ENCODE peak calls at places on chromosomes 5 and 9, in nine cellular contexts. F is mucosa of descending colon, D is upper lobe of right lung, R is right lobe of liver, J is left ventricle myocardium inferior, H is NT2/D1, V is A549, Q is neuronal stem cell, X is fibroblast of mammary gland. E is an unnamed sample.

GRCh38 chr5:41929035-41929434 is 4.0 kb downstream of the FBXO4 start:
- DNase-seq in Q (no peak), F (no peak), J (no peak), X (no peak), D (no peak), V (no peak), R (no peak), H (no peak), E (no peak)

GRCh38 chr5:68646142-68646541 is 430.6 kb downstream of the PIK3R1 start:
- DNase-seq in D (no peak), H (no peak), F (no peak), J (no peak), X (peak), Q (no peak), R (no peak), V (no peak), E (no peak)

GRCh38 chr5:63963080-63963735 is 963 bp upstream of the HTR1A start:
- DNase-seq in D (no peak), F (no peak), V (peak), X (peak), H (peak), Q (peak), J (no peak), R (no peak), E (peak)

GRCh38 chr9:77857513-77858298 is 173.9 kb downstream of the GNAQ start:
- DNase-seq in Q (no peak), H (no peak), D (no peak), J (no peak), F (no peak), X (no peak), V (no peak), R (no peak), E (no peak)

GRCh38 chr5:133662578-133662977 is 50.2 kb upstream of the FSTL4 start:
- DNase-seq in V (peak), H (no peak), F (no peak), X (no peak), J (no peak), R (no peak), Q (no peak), D (no peak), E (no peak)

GRCh38 chr9:130433168-130433946 is 11.4 kb upstream of the ASS1 start:
- DNase-seq in J (peak), V (peak), X (no peak), Q (peak), F (peak), H (no peak), D (no peak), R (peak), E (peak)

GRCh38 chr5:143525176-143525575 is 121.7 kb upstream of the NR3C1 start:
- DNase-seq in J (no peak), F (no peak), Q (no peak), H (no peak), X (no peak), R (no peak), D (no peak), V (no peak), E (no peak)

GRCh38 chr9:18396102-18396728 is 77.7 kb upstream of the ADAMTSL1 start:
- DNase-seq in J (no peak), Q (no peak), R (no peak), H (no peak), X (peak), D (no peak), F (no peak), V (no peak), E (no peak)

GRCh38 chr9:21902112-21902511 is 92.1 kb downstream of the CDKN2A start:
- DNase-seq in R (no peak), Q (no peak), F (no peak), J (no peak), H (no peak), D (no peak), V (no peak), X (peak), E (no peak)

GRCh38 chr5:93890657-93891056 is 149.3 kb upstream of the POU5F2 start:
- DNase-seq in V (no peak), R (no peak), X (no peak), D (no peak), J (no peak), Q (peak), H (no peak), F (no peak), E (no peak)

GRCh38 chr5:61625682-61626620 is 293.9 kb downstream of the ZSWIM6 start:
- DNase-seq in F (peak), H (no peak), V (peak), D (peak), J (peak), R (peak), X (peak), Q (peak), E (peak)

GRCh38 chr9:21465859-21466518 is 16.1 kb downstream of the IFNE start:
- DNase-seq in R (no peak), V (peak), J (no peak), D (no peak), X (peak), F (no peak), Q (peak), H (peak), E (peak)

GRCh38 chr5:3490962-3491477 is 104.6 kb upstream of the IRX1 start:
- DNase-seq in D (no peak), V (no peak), Q (no peak), F (no peak), H (no peak), X (no peak), J (no peak), R (no peak), E (no peak)

GRCh38 chr9:14027114-14027812 is 286.7 kb downstream of the NFIB start:
- DNase-seq in R (peak), D (peak), F (peak), V (no peak), Q (no peak), H (no peak), X (no peak), J (peak), E (no peak)

GRCh38 chr9:94011134-94011533 is 56.0 kb upstream of the BARX1 start:
- DNase-seq in X (peak), D (no peak), H (no peak), V (no peak), R (no peak), Q (no peak), J (no peak), F (no peak), E (peak)

GRCh38 chr5:142719836-142720330 is 34.0 kb upstream of the FGF1 start:
- DNase-seq in V (no peak), H (no peak), J (no peak), Q (no peak), D (no peak), X (no peak), F (no peak), R (no peak), E (no peak)

GRCh38 chr5:143782588-143783386 is 29.2 kb upstream of the HMHB1 start:
- DNase-seq in F (no peak), X (no peak), D (no peak), R (no peak), V (no peak), Q (peak), H (peak), J (no peak), E (no peak)

GRCh38 chr5:160926428-160926827 is 74.4 kb upstream of the ATP10B start:
- DNase-seq in D (no peak), Q (no peak), H (no peak), R (no peak), F (peak), J (no peak), V (no peak), X (no peak), E (no peak)

GRCh38 chr9:113220467-113221002 is 542 bp downstream of the FKBP15 start:
- DNase-seq in Q (peak), R (no peak), V (no peak), H (no peak), D (no peak), X (no peak), F (no peak), J (no peak), E (no peak)

GRCh38 chr9:122236681-122237080 is 7.9 kb upstream of the LHX6 start:
- DNase-seq in J (no peak), D (no peak), R (no peak), F (no peak), V (no peak), X (peak), H (no peak), Q (no peak), E (peak)

GRCh38 chr5:32388429-32389111 is 56.0 kb downstream of the ZFR start:
- DNase-seq in J (no peak), H (no peak), X (peak), D (no peak), Q (no peak), V (no peak), R (no peak), F (no peak), E (peak)

GRCh38 chr5:62779010-62779422 is 200.4 kb downstream of the LRRC70 start:
- DNase-seq in F (no peak), Q (peak), V (peak), R (no peak), J (no peak), X (peak), H (peak), D (no peak), E (peak)

GRCh38 chr5:37554938-37555337 is 175.8 kb downstream of the WDR70 start:
- DNase-seq in H (peak), J (no peak), V (no peak), D (no peak), R (no peak), F (no peak), X (peak), Q (no peak), E (no peak)

GRCh38 chr5:34008721-34009120 is 871 bp upstream of the AMACR start:
- DNase-seq in X (no peak), Q (no peak), V (no peak), D (no peak), R (no peak), H (no peak), F (no peak), J (no peak), E (no peak)

GRCh38 chr5:893711-894110 is 1.0 kb downstream of the TRIP13 start:
- DNase-seq in F (no peak), R (no peak), D (no peak), H (no peak), V (no peak), X (no peak), J (no peak), Q (no peak), E (no peak)

GRCh38 chr5:174354571-174354970 is 309.1 kb downstream of the NSG2 start:
- DNase-seq in J (no peak), R (no peak), F (no peak), D (no peak), Q (no peak), V (no peak), X (no peak), H (no peak), E (no peak)

GRCh38 chr9:136059851-136060670 is 35.0 kb downstream of the NACC2 start:
- DNase-seq in R (no peak), F (no peak), Q (no peak), J (peak), X (peak), H (no peak), V (no peak), D (peak), E (peak)

GRCh38 chr5:105687493-105687892 is 1983.2 kb downstream of the EFNA5 start:
- DNase-seq in R (no peak), H (no peak), F (no peak), X (no peak), Q (no peak), D (no peak), J (no peak), V (no peak), E (no peak)

GRCh38 chr9:137128158-137129088 is 10.5 kb upstream of the GRIN1 start:
- DNase-seq in Q (no peak), J (no peak), V (no peak), R (peak), D (no peak), X (no peak), H (no peak), F (no peak), E (no peak)

GRCh38 chr5:54637654-54638053 is 120.1 kb downstream of the SNX18 start:
- DNase-seq in V (no peak), D (no peak), F (no peak), R (no peak), Q (no peak), J (peak), X (no peak), H (no peak), E (no peak)

GRCh38 chr5:131406997-131407638 is 143.3 kb downstream of the CDC42SE2 start:
- DNase-seq in F (no peak), J (no peak), R (peak), Q (no peak), X (no peak), D (no peak), H (no peak), V (no peak), E (no peak)

GRCh38 chr5:88188458-88189132 is 80.0 kb downstream of the TMEM161B start:
- DNase-seq in D (no peak), X (peak), Q (no peak), F (no peak), J (no peak), R (no peak), H (no peak), V (no peak), E (peak)

GRCh38 chr5:135245521-135246499 is 153.2 kb downstream of the MACROH2A1 start:
- DNase-seq in V (peak), J (no peak), H (no peak), Q (no peak), R (no peak), X (peak), D (peak), F (no peak), E (peak)

GRCh38 chr5:35313296-35313695 is 83.0 kb upstream of the PRLR start:
- DNase-seq in R (no peak), X (peak), D (no peak), Q (no peak), H (no peak), F (no peak), J (no peak), V (no peak), E (peak)

GRCh38 chr5:154103223-154103622 is 64.5 kb downstream of the MFAP3 start:
- DNase-seq in F (no peak), Q (no peak), V (no peak), X (no peak), H (no peak), R (no peak), D (no peak), J (no peak), E (no peak)

GRCh38 chr9:120921751-120922181 is 4.8 kb downstream of the TRAF1 start:
- DNase-seq in Q (no peak), X (no peak), F (no peak), H (no peak), D (no peak), V (no peak), R (no peak), J (no peak), E (no peak)

DNA sequence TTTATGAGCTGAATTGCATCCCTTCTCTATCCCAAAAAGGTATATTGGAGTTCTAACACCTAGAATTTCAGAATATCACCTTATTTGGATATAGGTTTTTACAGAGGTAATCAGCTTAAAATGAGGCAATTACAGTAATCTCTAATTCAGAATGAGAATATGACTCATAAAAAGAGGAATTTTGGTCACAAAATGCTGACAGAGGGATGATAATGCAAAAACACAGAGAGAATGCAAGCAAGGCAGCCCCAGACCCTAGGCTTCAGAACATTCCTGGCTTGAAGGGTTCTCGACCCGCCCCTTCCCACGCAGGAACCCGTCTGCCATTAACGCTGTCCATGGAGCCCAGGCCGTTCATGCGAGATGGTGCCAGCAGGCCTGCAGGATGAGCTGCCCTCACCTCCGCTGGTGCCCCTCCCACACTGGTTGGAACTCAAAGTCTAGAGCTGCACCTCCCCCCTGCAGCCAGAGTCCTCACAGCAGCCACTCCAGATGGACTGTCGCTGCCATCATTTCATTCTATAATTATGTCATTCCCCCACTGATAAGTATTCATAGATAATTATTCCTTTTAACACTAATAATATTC is 1173.4 kb upstream of the ACO1 start:
- DNase-seq in X (no peak), D (peak), F (no peak), V (no peak), J (no peak), H (no peak), Q (no peak), R (no peak), E (no peak)
- H3K4me3 ChIP-seq in X (no peak), D (no peak), F (no peak), V (no peak), J (no peak), H (no peak), Q (no peak), R (no peak), E (no peak)

DNA sequence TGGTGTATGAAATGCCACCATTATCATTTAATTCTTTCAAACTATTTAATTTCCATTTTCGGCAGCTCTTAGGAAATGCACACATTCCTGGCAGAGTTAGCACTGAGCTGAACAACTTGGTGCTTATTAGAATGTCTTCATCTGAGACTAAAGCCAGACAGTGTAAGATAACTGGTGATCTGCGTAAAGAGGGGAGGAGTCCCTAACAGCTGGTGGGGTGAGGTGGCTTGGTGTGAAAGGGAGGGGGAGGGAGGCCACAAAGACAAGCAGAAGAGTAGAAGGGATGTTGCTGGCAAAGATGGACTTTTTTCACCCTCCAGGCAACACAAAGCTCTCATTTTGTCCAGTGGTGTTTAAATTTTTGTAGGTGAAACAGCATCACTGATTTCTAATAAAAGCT is 535.0 kb downstream of the PDE4D start:
- DNase-seq in Q (no peak), D (no peak), H (no peak), J (peak), V (no peak), X (peak), F (no peak), R (no peak), E (peak)
- H3K4me3 ChIP-seq in Q (no peak), D (no peak), H (no peak), J (peak), V (peak), X (no peak), F (no peak), R (no peak), E (no peak)

DNA sequence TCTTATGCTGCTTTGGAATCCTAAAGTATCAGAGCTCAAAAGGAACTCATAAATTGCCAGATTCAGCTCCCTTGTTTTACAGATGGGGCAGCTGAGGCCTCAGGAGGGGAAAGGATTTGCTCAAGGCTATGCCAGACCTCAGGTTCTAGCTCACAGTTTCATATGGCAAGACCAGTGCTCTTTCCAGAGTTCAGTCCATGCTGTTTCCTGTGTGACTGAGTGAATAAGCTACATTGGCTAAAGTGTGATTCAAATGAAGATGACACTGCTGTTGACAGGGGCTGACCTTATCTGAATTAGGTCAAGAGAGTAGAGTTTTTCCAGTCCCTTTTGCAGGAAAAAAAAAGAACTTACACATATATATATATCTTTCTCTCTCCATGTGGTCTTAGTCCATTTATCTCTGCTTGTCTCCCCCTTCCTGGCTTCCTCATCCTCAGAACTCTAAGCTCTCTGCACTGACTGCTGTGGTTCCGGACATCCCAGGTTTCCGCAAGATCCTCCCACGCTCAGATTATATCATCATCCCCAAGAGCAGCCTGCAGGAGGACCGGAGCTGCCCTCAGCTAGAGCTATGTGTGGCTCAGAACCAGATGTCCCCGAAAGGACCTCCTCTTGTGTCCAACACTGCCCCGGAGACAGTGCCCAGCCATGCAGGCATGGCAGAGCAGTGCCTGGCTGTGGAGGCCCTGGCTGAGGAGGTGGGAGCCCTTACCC is 9.3 kb downstream of the HMGXB3 start:
- DNase-seq in Q (no peak), V (no peak), J (no peak), H (no peak), D (no peak), X (peak), R (no peak), F (no peak), E (peak)
- H3K4me3 ChIP-seq in Q (no peak), V (no peak), J (no peak), H (no peak), D (no peak), X (no peak), R (no peak), F (no peak), E (no peak)

DNA sequence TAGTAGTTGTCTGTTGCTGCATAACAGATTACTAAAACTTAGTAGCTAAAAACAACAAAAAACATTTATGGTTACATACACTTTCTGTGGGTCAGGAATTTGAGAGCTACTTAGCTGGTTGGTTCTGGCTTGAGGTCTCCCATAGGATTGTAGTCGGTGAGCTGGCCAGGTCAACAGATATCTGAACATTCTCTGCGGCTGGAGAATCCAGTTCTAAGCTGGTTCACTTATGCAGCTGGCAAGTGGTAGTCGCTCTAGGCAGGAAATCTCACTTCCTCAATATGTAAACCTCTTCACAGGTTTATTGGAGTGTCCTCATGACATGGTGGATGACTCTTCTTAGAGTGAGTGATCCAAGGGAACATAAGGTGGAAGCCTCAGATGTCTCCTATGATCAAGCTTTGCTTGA is 65.7 kb upstream of the TNFAIP8 start:
- DNase-seq in F (no peak), D (no peak), J (no peak), V (no peak), H (no peak), R (no peak), X (no peak), Q (no peak), E (no peak)
- H3K4me3 ChIP-seq in F (no peak), D (no peak), J (no peak), V (no peak), H (no peak), R (no peak), X (no peak), Q (no peak), E (no peak)

DNA sequence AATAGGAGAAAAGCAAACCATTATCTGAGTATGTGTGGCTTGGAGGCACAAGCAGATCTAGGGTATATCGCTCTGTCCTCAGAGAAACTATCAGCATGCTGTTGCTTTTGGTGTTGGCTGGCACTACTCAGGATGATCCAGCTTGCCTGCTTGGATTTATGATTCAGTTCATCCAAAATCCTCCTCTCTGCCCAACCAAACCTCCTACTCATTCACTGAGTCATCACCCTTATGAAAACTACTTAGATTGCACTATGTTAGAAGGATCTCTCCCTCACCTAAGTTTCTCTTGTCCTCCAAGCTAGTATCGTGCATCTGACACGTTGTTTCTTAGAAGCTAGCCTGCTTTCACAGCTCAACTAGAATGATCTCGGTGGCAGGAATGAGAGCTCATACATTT is 14.2 kb upstream of the ZBED3 start:
- DNase-seq in D (no peak), H (no peak), F (no peak), J (no peak), R (no peak), V (no peak), Q (no peak), X (peak), E (peak)
- H3K4me3 ChIP-seq in D (no peak), H (no peak), F (no peak), J (no peak), R (no peak), V (no peak), Q (no peak), X (no peak), E (no peak)

E was measured in foreskin fibroblast.